ENCODE peak calls at places on chromosomes 4 and X, in four cellular contexts. E, X, L and T are unnamed samples.

GRCh38 chrX:40326186-40326965 is 228.6 kb upstream of the BCOR start:
- DNase-seq in X (no peak), L (no peak), E (no peak), T (no peak)

GRCh38 chr4:124083706-124084105 is 628.8 kb downstream of the ANKRD50 start:
- DNase-seq in X (no peak), L (no peak), E (no peak), T (no peak)

GRCh38 chrX:49986058-49986457 is 63.7 kb downstream of the CLCN5 start:
- DNase-seq in X (no peak), E (no peak), L (no peak), T (no peak)

GRCh38 chr4:45662996-45663395 is 460.9 kb downstream of the GABRG1 start:
- DNase-seq in E (no peak), L (no peak), X (peak; percentile 46), T (peak; percentile 91)

GRCh38 chr4:94451669-94452475 is at the start of gene PDLIM5:
- DNase-seq in X (peak; percentile 87), L (peak; percentile 84), E (peak; percentile 89), T (peak; percentile 94)

GRCh38 chr4:155667538-155668511 is 1.2 kb downstream of the GUCY1A1 start:
- DNase-seq in E (peak; percentile 57), L (peak; percentile 27), X (peak; percentile 8), T (peak; percentile 51)

GRCh38 chrX:108270280-108270679 is 167.9 kb downstream of the COL4A6 start:
- DNase-seq in L (no peak), X (peak; percentile 31), E (no peak), T (peak; percentile 54)

GRCh38 chr4:78784255-78784654 is 8.1 kb downstream of the BMP2K start:
- DNase-seq in E (no peak), X (no peak), L (peak; percentile 90), T (no peak)

GRCh38 chr4:155616112-155616511 is 50.5 kb upstream of the GUCY1A1 start:
- DNase-seq in X (no peak), L (peak; percentile 20), E (no peak), T (no peak)

GRCh38 chrX:103614999-103615398 is 7.2 kb downstream of the TCEAL3 start:
- DNase-seq in X (no peak), E (no peak), L (no peak), T (peak; percentile 18)

GRCh38 chrX:136021160-136021559 is 35.9 kb downstream of the SLC9A6 start:
- DNase-seq in L (no peak), X (no peak), E (no peak), T (no peak)

GRCh38 chr4:47704693-47705325 is 133.1 kb downstream of the CORIN start:
- DNase-seq in E (no peak), L (peak; percentile 37), X (peak; percentile 30), T (peak; percentile 28)

DNA sequence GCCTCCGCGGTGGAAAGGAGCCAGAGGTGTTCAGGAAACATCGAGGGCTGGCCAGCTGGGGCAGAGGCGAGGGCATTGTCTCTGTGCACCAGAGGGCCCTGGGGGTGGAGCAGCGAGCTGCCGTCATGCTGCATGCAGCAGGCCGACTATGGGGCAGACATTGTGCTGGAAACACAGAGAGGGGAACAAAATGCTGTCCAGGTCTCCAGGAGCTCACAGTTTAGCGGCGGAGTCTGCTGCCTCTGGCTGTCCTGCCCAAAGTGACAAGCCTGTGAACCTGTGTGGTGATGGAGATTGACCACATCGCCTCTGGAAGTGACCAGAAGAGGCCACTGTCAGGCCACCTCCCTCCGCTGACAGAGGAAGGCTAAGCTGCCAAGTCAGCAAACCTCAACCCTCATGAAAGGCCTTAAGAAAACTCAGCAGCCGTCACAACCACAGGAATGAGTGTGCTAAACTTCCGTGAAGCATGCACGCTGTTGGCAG is 20.1 kb upstream of the SASH3 start:
- DNase-seq in E (no peak), X (no peak), L (peak; percentile 83), T (peak; percentile 23)
- TF ChIP-seq CTCF in E (no peak), X (no peak), L (peak; percentile 17), T (no peak)

DNA sequence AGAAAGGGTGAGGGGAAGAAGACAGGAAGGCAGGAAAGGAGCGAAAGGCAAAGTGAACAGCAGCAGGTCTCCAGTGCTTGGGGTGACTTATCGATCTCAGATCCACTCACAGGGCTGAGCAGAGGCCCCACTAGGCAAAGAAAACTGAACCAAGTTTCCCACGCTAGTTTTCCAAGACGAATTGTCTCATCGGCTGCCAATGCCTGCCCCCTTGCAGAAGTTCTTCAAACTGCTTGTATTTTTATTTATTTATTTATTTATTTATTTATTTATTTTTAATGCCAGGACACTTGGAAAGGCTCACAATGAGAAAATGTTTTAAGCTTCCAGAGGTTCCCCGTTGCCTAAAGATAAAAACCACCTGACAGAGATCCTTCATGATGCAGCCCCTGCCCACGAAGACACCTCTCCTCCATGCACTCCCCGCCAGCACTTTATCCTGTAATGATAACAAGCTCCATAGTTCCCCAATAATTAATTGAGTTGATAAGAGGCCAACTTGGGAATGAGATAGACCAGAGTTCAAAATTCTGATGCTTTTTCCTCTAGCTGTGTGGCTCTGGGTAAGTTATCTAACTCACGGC is 43.2 kb downstream of the QDPR start:
- DNase-seq in X (no peak), L (peak; percentile 44), E (no peak), T (peak; percentile 56)
- TF ChIP-seq CTCF in X (no peak), L (peak; percentile 46), E (peak; percentile 61), T (peak; percentile 50)

DNA sequence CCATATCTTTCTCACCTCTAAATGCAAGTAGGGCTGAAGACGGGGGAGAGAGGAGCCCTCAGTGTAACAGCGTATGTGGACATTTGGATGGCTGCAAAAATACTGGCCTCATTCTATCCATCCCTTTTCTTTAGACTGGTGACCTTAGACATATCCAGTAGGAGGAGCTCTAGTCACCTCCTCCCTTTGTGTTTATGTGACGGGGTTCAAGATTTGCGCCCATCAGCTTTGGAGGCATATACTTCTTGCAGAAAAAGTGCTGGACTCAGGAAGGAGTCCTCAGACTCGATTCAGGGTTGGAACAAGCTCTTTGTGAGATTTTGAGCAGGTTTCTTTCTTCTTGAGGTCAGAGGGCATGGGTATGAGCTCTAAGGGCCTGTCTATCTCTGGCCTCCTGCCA is 86.2 kb downstream of the MAMLD1 start:
- DNase-seq in L (no peak), E (no peak), X (no peak), T (no peak)
- TF ChIP-seq CTCF in L (no peak), E (no peak), X (no peak), T (peak; percentile 12)

GRCh38 chrX:45822124-45822523 is 621.4 kb upstream of the DIPK2B start:
- DNase-seq in L (no peak), X (no peak), E (no peak), T (no peak)

GRCh38 chrX:45830343-45830742 is 629.7 kb upstream of the DIPK2B start:
- DNase-seq in X (no peak), E (no peak), L (no peak), T (no peak)

GRCh38 chrX:45818913-45819312 is 618.2 kb upstream of the DIPK2B start:
- DNase-seq in E (no peak), X (no peak), L (no peak), T (no peak)

DNA sequence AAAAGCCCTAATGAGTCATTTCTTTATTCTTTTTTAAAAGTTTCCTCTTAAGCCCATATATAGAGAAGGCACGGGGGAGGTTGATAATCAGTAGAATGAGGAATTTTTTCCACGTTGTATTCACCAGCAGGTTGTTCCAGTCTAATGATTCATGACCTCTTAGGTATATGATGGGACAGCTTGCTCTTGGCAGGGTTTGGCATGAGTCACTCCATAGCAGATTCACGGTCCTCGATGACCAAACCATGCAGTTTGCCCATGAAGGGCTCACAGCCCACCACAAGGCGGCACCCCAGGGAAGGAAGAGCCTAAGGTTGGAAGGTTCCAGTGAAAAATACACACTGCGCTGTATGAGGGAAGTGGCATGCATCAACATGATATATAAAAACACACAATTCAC is 623.8 kb upstream of the DIPK2B start:
- DNase-seq in E (peak; percentile 61), L (peak; percentile 96), X (peak; percentile 77), T (peak; percentile 95)
- TF ChIP-seq CTCF in E (peak; percentile 28), L (peak; percentile 81), X (peak; percentile 75), T (peak; percentile 65)

GRCh38 chrX:76109654-76110053 is 63.2 kb upstream of the PBDC1 start:
- DNase-seq in E (no peak), X (peak; percentile 5), L (no peak), T (no peak)
- TF ChIP-seq CTCF in E (no peak), X (no peak), L (peak; percentile 10), T (no peak)